ENCODE peak calls at places on chromosome 9, in six cellular contexts. R is IMR-90, B is H9, Q is H1, G is mesenchymal stem cell, W is trophoblast cell. C is an unnamed sample.

GRCh38 chr9:101445353-101446029 is 9.9 kb upstream of the ALDOB start:
- DNase-seq in R (peak), B (no peak), Q (no peak), G (no peak), W (no peak), C (no peak)

GRCh38 chr9:93895535-93895934 is 59.6 kb downstream of the BARX1 start:
- DNase-seq in R (no peak), B (peak), Q (no peak), G (no peak), W (no peak), C (no peak)

GRCh38 chr9:105157178-105157583 is 87.3 kb upstream of the SLC44A1 start:
- DNase-seq in R (peak), B (peak), Q (no peak), G (peak), W (no peak), C (no peak)

GRCh38 chr9:2022560-2022959 is 7.4 kb downstream of the SMARCA2 start:
- DNase-seq in R (no peak), B (no peak), Q (no peak), G (no peak), W (no peak), C (no peak)

GRCh38 chr9:109341561-109341960 is 20.7 kb upstream of the EPB41L4B start:
- DNase-seq in R (no peak), B (no peak), Q (no peak), G (no peak), W (no peak), C (no peak)

GRCh38 chr9:94921656-94922055 is 195.2 kb downstream of the AOPEP start:
- DNase-seq in R (no peak), B (no peak), Q (no peak), G (no peak), W (no peak), C (no peak)

GRCh38 chr9:32524558-32525461 is 1.2 kb downstream of the RIGI start:
- DNase-seq in R (no peak), B (peak), Q (no peak), G (peak), W (peak), C (no peak)

GRCh38 chr9:82106536-82106935 is 118.0 kb downstream of the SPATA31D1 start:
- DNase-seq in R (no peak), B (no peak), Q (no peak), G (no peak), W (no peak), C (no peak)

GRCh38 chr9:17862081-17862480 is 283.2 kb downstream of the SH3GL2 start:
- DNase-seq in R (no peak), B (no peak), Q (no peak), G (no peak), W (no peak), C (no peak)

GRCh38 chr9:17764306-17764705 is 185.4 kb downstream of the SH3GL2 start:
- DNase-seq in R (no peak), B (no peak), Q (no peak), G (no peak), W (no peak), C (no peak)

GRCh38 chr9:127447416-127448111 is 3.6 kb downstream of the RPL12 start:
- DNase-seq in R (peak), B (no peak), Q (no peak), G (no peak), W (no peak), C (no peak)

GRCh38 chr9:94643176-94643575 is 3.9 kb upstream of the FBP1 start:
- DNase-seq in R (no peak), B (no peak), Q (no peak), G (no peak), W (no peak), C (no peak)

GRCh38 chr9:71984388-71985069 is 73.1 kb downstream of the C9orf85 start:
- DNase-seq in R (peak), B (peak), Q (no peak), G (peak), W (peak), C (no peak)

GRCh38 chr9:130994546-130995398 is 14.2 kb upstream of the LAMC3 start:
- DNase-seq in R (no peak), B (no peak), Q (no peak), G (peak), W (no peak), C (no peak)

GRCh38 chr9:92046676-92047075 is 68.5 kb downstream of the SPTLC1 start:
- DNase-seq in R (peak), B (no peak), Q (no peak), G (no peak), W (no peak), C (no peak)

GRCh38 chr9:124659099-124659659 is 111.9 kb downstream of the NR6A1 start:
- DNase-seq in R (peak), B (peak), Q (no peak), G (peak), W (peak), C (peak)

GRCh38 chr9:1005043-1005667 is 28.7 kb downstream of the DMRT3 start:
- DNase-seq in R (peak), B (peak), Q (no peak), G (peak), W (no peak), C (peak)

GRCh38 chr9:135401218-135401617 is 78.4 kb upstream of the PPP1R26 start:
- DNase-seq in R (no peak), B (no peak), Q (no peak), G (no peak), W (no peak), C (no peak)

GRCh38 chr9:109098221-109098959 is 21.4 kb downstream of the TMEM245 start:
- DNase-seq in R (peak), B (no peak), Q (no peak), G (peak), W (no peak), C (peak)

GRCh38 chr9:121839726-121840500 is 188.5 kb downstream of the DAB2IP start:
- DNase-seq in R (no peak), B (no peak), Q (peak), G (no peak), W (no peak), C (no peak)

GRCh38 chr9:93230601-93231000 is 46.7 kb downstream of the WNK2 start:
- DNase-seq in R (no peak), B (no peak), Q (no peak), G (no peak), W (no peak), C (no peak)

GRCh38 chr9:128892223-128892892 is 10.4 kb downstream of the LRRC8A start:
- DNase-seq in R (peak), B (no peak), Q (no peak), G (peak), W (no peak), C (no peak)

GRCh38 chr9:80811003-80811402 is 878.3 kb downstream of the TLE1 start:
- DNase-seq in R (peak), B (no peak), Q (no peak), G (no peak), W (no peak), C (no peak)

GRCh38 chr9:83622814-83623633 is at the start of gene IDNK:
- DNase-seq in R (peak), B (peak), Q (peak), G (peak), W (peak), C (peak)

GRCh38 chr9:121246821-121247511 is 21.0 kb upstream of the GSN start:
- DNase-seq in R (peak), B (no peak), Q (no peak), G (peak), W (peak), C (no peak)

GRCh38 chr9:123401879-123402513 is 46.0 kb downstream of the CRB2 start:
- DNase-seq in R (peak), B (no peak), Q (no peak), G (peak), W (peak), C (peak)

GRCh38 chr9:73074176-73074708 is 77.4 kb upstream of the ANXA1 start:
- DNase-seq in R (no peak), B (no peak), Q (no peak), G (peak), W (no peak), C (no peak)

GRCh38 chr9:130659699-130660248 is 4.6 kb upstream of the PRDM12 start:
- DNase-seq in R (no peak), B (peak), Q (peak), G (no peak), W (no peak), C (no peak)

GRCh38 chr9:126304207-126304945 is 22.3 kb upstream of the MVB12B start:
- DNase-seq in R (no peak), B (no peak), Q (no peak), G (no peak), W (no peak), C (no peak)

GRCh38 chr9:128314697-128315096 is 7.5 kb downstream of the TRUB2 start:
- DNase-seq in R (no peak), B (no peak), Q (no peak), G (no peak), W (no peak), C (no peak)

GRCh38 chr9:4382722-4383317 is 83.0 kb upstream of the GLIS3 start:
- DNase-seq in R (peak), B (no peak), Q (no peak), G (peak), W (no peak), C (peak)

DNA sequence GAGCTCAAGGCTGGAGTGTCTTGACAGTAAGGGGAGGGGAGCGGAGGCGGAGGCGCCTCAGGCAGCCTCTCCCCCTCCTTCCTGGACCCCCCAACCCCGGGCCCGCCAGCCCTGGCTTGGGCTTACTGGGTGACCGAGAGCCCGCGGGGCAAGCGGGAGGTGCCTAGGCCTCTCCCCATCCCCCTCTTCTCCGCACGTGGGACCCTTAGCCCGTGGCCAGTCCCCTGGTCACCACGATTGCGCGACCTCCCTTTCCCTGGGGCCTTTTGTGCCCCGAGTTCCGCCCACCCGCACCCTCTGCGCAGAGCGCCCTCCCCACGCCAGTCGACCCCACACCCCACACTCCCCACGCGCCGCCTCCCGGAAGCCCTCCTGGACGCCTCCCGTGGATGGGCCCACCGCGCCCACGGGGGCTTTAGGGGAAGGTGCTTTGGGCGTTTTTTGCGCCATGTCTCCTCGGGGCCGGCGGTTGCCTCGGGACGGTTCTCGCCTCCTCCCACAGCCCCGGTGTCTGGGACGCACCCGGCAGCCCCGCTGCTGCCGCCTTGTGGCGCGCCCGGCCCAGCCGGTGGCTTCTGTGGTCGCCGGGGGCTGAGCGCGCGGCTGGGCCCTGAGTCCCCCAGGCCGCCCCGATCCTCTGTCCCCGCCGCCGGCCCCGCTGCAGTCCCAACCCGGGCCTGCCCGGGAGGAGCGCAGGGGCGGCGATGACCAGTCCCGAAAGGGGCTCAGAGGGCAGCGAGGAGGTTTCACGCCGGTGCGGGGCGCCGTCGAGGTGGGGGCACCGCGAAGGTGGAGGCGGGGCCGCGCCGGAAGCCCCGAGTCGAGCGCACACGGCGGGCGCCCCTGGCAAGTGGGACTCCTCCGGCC is 3.2 kb downstream of the TOR4A start:
- DNase-seq in R (no peak), B (peak), Q (peak), G (peak), W (no peak), C (no peak)
- H3K23ac ChIP-seq in R (no peak), B (no peak), Q (no peak), G (peak), W (no peak), C (peak)

DNA sequence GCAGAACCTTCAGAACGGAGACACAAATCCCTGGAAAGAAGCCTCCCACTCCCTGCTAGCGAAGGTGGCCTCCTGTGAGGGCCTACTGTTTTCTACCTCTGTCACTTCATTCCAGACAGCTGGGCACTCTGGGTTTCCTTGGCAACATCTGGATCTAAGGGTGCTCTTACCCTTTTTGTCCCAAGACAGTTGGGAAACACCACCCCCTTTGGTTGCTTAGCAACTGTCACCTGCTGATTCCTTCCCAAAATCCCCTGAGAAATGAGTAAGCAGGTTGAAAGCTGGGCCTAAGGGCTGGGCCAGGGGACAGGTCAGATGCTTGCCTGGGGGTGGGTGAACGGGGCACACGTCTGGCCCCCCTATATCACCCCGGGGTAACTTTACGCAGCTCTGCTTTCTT is 29.4 kb downstream of the NANS start:
- DNase-seq in R (no peak), B (peak), Q (peak), G (no peak), W (peak), C (peak)
- H4K8ac ChIP-seq in R (no peak), B (no peak), Q (no peak), G (no peak), W (no peak), C (no peak)

GRCh38 chr9:112485574-112485973 is 1.1 kb upstream of the KIAA1958 start:
- DNase-seq in R (no peak), B (no peak), Q (no peak), G (no peak), W (no peak), C (no peak)

GRCh38 chr9:112484607-112485006 is 2.0 kb upstream of the KIAA1958 start:
- DNase-seq in R (no peak), B (no peak), Q (no peak), G (no peak), W (no peak), C (no peak)

GRCh38 chr9:112487008-112487798 is 576 bp downstream of the KIAA1958 start:
- DNase-seq in R (peak), B (peak), Q (peak), G (peak), W (peak), C (peak)

GRCh38 chr9:112487799-112488345 is 1.2 kb downstream of the KIAA1958 start:
- DNase-seq in R (no peak), B (no peak), Q (no peak), G (no peak), W (no peak), C (no peak)

DNA sequence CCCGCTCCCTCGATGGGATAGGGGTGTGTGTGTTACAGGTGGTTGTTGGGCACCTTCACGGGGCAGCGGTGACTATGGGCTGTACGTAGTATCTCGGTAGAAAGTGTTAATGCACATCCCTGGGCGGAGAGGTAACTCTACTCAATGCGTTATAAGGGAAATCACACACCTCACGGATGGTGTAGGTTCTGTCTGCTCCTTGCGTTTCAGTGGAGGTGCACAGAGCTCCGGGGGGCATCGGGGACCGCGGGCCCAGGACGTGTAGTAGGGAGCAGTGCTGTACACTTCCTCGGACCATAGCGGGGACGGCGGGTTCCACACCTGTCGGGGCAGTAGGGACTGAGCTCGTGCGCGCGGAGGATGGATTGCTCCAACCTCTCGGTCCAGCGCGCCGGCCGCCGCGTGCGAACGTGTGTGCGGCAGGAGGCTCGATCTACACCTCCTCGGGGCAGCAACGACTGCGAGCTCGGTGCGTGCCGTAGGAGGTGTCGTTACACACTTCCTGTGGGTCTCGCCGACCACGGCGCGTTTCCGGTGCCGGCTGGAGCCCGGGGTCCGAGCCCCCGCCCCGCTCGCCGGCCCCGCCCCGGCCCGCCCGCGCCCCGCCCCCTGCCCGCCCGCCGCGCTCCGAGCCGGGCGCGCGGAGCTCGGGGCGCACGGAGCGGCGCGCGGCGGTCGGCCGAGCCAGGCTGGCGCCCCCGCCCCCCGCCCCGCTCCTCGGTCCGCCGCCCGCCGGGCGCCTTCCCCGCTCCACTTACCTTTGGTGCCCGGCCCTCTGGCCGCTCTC is at the start of gene KIAA1958:
- DNase-seq in R (peak), B (peak), Q (peak), G (peak), W (peak), C (peak)
- H3K14ac ChIP-seq in R (peak), B (peak), Q (peak), G (peak), W (peak), C (peak)

GRCh38 chr9:137085918-137086530 is 761 bp upstream of the MAN1B1 start:
- DNase-seq in R (no peak), B (no peak), Q (no peak), G (peak), W (peak), C (no peak)
- H3K23ac ChIP-seq in R (peak), B (no peak), Q (no peak), G (peak), W (no peak), C (peak)

DNA sequence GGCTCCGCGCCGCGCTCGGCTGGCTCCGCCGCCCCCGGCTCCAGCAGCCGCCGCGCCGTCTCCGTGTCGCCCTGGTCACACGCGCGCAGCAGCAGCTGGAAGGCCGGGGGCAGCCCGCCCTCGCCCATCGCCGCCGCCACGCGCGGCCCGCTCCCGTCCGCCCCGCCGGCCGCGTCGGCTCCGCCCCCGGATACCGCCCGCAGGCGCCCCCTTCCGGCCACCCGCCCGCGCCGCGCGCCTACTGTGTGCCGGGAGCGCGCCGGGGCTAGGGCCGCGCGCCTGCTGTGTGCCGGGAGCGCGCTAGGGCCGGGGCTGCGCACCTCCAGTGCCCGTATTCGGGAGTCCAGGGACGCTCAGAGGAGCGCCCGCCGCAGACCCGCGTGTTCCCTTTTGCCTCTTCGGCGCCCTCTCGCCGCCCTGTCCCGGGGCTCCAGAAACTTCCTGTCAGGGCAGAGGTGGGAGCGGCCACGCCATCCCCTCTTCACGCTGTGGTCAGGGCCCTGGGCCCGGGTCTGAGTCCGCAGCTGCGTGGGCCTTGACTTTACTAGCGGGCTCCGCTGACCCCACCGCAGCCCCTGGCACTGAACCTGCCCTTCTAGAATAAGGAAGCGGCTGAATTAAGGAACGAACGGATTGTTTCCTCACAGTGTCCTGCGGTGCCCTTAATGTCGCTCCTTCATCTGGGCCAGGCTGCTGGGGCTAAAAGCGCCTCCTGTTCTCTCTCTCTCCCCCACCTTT is at the start of gene ANKS6:
- DNase-seq in R (peak), B (peak), Q (peak), G (peak), W (peak), C (peak)
- H4K8ac ChIP-seq in R (peak), B (no peak), Q (peak), G (peak), W (peak), C (peak)

GRCh38 chr9:70580593-70581195 is 166.2 kb upstream of the KLF9 start:
- DNase-seq in R (no peak), B (no peak), Q (no peak), G (no peak), W (no peak), C (no peak)
- H3K14ac ChIP-seq in R (peak), B (no peak), Q (no peak), G (no peak), W (no peak), C (no peak)

C was measured in neuronal stem cell.